ENCODE peak calls at places on chromosomes 3 and 15, in six cellular contexts. W is uterus, Z is WERI-Rb-1, V is testis, M is kidney, R is neural progenitor cell. S is an unnamed sample.

GRCh38 chr15:60326824-60327654 is 70.7 kb downstream of the ANXA2 start:
- DNase-seq in W (no peak), Z (peak; percentile 17), V (peak; percentile 41), M (no peak), R (peak; percentile 68), S (peak; percentile 65)

GRCh38 chr15:41819455-41820050 is 8.3 kb upstream of the JMJD7 start:
- DNase-seq in W (no peak), Z (no peak), V (no peak), M (peak; percentile 39), R (no peak), S (no peak)

GRCh38 chr3:46651084-46651483 is 38.8 kb downstream of the FAM240A start:
- DNase-seq in W (no peak), Z (no peak), V (no peak), M (no peak), R (no peak), S (no peak)

GRCh38 chr15:99324700-99325099 is 73.4 kb downstream of the LRRC28 start:
- DNase-seq in W (no peak), Z (no peak), V (no peak), M (no peak), R (no peak), S (no peak)

GRCh38 chr15:85582719-85583089 is 202.3 kb downstream of the AKAP13 start:
- DNase-seq in W (peak; percentile 66), Z (peak; percentile 46), V (peak; percentile 79), M (peak; percentile 81), R (no peak), S (peak; percentile 94)

GRCh38 chr15:56758770-56759449 is 25.6 kb upstream of the ZNF280D start:
- DNase-seq in W (no peak), Z (no peak), V (no peak), M (no peak), R (no peak), S (no peak)

GRCh38 chr15:71730277-71731144 is 79.8 kb upstream of the NR2E3 start:
- DNase-seq in W (peak; percentile 71), Z (peak; percentile 58), V (peak; percentile 70), M (no peak), R (peak; percentile 62), S (peak; percentile 57)

GRCh38 chr3:128649264-128649663 is 1.4 kb downstream of the RPN1 start:
- DNase-seq in W (no peak), Z (no peak), V (no peak), M (no peak), R (peak; percentile 7), S (no peak)

GRCh38 chr3:30538787-30539186 is 67.6 kb upstream of the TGFBR2 start:
- DNase-seq in W (no peak), Z (no peak), V (no peak), M (no peak), R (no peak), S (no peak)

GRCh38 chr15:77630956-77631789 is 1.5 kb downstream of the LINGO1 start:
- DNase-seq in W (no peak), Z (peak; percentile 50), V (peak; percentile 47), M (peak; percentile 66), R (peak; percentile 77), S (no peak)

GRCh38 chr3:30357897-30358296 is 248.5 kb upstream of the TGFBR2 start:
- DNase-seq in W (no peak), Z (no peak), V (no peak), M (no peak), R (no peak), S (no peak)

DNA sequence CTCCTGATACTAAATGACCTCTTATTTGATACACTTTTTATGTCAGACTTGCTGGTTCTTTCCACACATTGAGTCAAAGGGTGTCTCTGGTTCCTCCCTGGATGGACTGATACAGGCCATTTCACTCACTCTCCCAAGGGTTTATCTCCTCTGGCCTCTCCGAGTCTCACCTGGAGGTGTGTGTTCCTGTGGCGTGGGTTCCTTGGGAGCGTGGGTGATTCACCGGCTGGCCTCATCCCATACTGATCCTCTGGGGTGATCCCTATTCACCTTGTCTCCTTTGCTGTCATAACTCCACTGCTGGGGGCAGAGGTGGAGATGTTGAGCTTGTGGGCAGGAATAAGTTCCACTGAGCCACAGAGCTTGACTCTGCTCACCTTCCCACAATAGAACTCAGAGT is 61.1 kb downstream of the ST6GAL1 start:
- DNase-seq in W (no peak), Z (no peak), V (no peak), M (no peak), R (no peak), S (no peak)
- H3K4me3 ChIP-seq in W (no peak overlapping the region), Z (no peak overlapping the region), V (no peak overlapping the region), M (no peak overlapping the region), R (no peak overlapping the region), S (no peak overlapping the region)

GRCh38 chr15:65376767-65377104 is 1.1 kb downstream of the IGDCC3 start:
- DNase-seq in W (no peak), Z (no peak), V (no peak), M (no peak), R (no peak), S (no peak)
- H3K4me3 ChIP-seq in W (peak overlapping the region; percentile 64), Z (peak overlapping the region; percentile 68), V (peak overlapping the region; percentile 50), M (peak overlapping the region; percentile 48), R (peak overlapping the region; percentile 88), S (no peak overlapping the region)

GRCh38 chr15:70111203-70112017 is 13.7 kb upstream of the TLE3 start:
- DNase-seq in W (peak; percentile 77), Z (peak; percentile 89), V (peak; percentile 93), M (no peak), R (peak; percentile 92), S (peak; percentile 37)
- H3K4me3 ChIP-seq in W (no peak overlapping the region), Z (peak overlapping the region; percentile 30), V (no peak overlapping the region), M (no peak overlapping the region), R (no peak overlapping the region), S (no peak overlapping the region)

GRCh38 chr3:37862219-37862711 is 585 bp downstream of the CTDSPL start:
- DNase-seq in W (peak; percentile 55), Z (peak; percentile 26), V (peak; percentile 56), M (peak; percentile 86), R (peak; percentile 51), S (no peak)

GRCh38 chr3:37863949-37864822 is 2.5 kb downstream of the CTDSPL start:
- DNase-seq in W (no peak), Z (no peak), V (no peak), M (no peak), R (no peak), S (no peak)

GRCh38 chr3:37864904-37865303 is 3.2 kb downstream of the CTDSPL start:
- DNase-seq in W (no peak), Z (no peak), V (no peak), M (no peak), R (no peak), S (peak; percentile 60)

GRCh38 chr3:37862712-37863551 is 1.3 kb downstream of the CTDSPL start:
- DNase-seq in W (peak; percentile 41), Z (no peak), V (peak; percentile 65), M (peak; percentile 75), R (peak; percentile 42), S (no peak)

DNA sequence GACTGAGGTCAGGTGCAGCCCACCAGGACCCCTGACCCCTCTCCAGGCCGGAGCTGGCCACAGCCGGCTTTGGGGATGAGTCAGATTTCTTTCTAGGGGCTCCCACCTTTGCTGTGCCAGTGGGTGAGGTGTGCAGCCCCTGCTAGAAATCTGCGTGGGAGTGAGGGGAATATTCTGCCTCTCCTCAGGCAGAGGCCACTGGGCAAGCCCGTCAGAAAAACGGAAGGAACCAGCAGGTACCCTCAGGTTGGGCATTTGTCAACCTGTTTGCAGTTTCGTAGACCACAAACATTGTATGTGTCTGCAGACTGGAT is 1.8 kb downstream of the CTDSPL start:
- DNase-seq in W (no peak), Z (no peak), V (no peak), M (peak; percentile 63), R (no peak), S (no peak)
- H3K4me3 ChIP-seq in W (peak overlapping the region; percentile 53), Z (no peak overlapping the region), V (peak overlapping the region; percentile 72), M (peak overlapping the region; percentile 28), R (no peak overlapping the region), S (no peak overlapping the region)

GRCh38 chr15:43493687-43494472 is 924 bp upstream of the TP53BP1 start:
- DNase-seq in W (no peak), Z (no peak), V (no peak), M (no peak), R (no peak), S (no peak)
- H3K4me3 ChIP-seq in W (peak overlapping the region; percentile 79), Z (peak overlapping the region; percentile 92), V (peak overlapping the region; percentile 69), M (peak overlapping the region; percentile 92), R (peak overlapping the region; percentile 85), S (peak overlapping the region; percentile 89)

GRCh38 chr3:145893331-145893730 is 267.7 kb downstream of the PLOD2 start:
- DNase-seq in W (no peak), Z (no peak), V (no peak), M (no peak), R (no peak), S (no peak)

GRCh38 chr3:145889730-145890129 is 271.3 kb downstream of the PLOD2 start:
- DNase-seq in W (no peak), Z (no peak), V (no peak), M (no peak), R (peak; percentile 21), S (no peak)

GRCh38 chr3:145898487-145898886 is 262.5 kb downstream of the PLOD2 start:
- DNase-seq in W (no peak), Z (no peak), V (no peak), M (no peak), R (no peak), S (no peak)

DNA sequence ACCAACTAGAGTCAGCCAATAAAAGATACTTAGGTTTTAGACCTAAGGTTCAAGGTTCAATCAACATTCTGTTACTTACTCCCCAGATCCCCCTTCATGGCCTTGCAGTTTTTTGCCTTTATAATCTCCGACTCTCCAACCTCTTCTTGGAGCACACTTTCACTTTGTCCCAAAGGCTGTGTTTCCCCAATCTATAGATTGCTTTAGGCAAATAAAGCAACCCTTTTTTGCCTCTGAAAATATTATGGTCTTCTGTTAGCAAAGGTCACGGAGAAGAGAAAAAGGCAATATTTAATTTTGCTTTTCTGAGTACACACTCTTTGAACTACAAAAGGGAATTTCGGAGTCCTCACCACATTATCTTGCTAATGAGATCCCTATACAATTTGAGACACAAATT is 268.1 kb downstream of the PLOD2 start:
- DNase-seq in W (no peak), Z (no peak), V (no peak), M (no peak), R (no peak), S (no peak)
- H3K4me3 ChIP-seq in W (no peak overlapping the region), Z (no peak overlapping the region), V (no peak overlapping the region), M (no peak overlapping the region), R (no peak overlapping the region), S (no peak overlapping the region)

S was measured in Jurkat, Clone E6-1.